ENCODE peak calls at places on chromosomes 1 and 21, in six cellular contexts. K is HFF-Myc, S is sciatic nerve, J is posterior vena cava, B is NCI-H748 treated with DMSO at 0.1 percent for 48 hours, D is neural progenitor cell. F is an unnamed sample.

GRCh38 chr1:2411801-2412394 is 466 bp downstream of the PEX10 start:
- DNase-seq in K (no peak), S (no peak), J (peak; percentile 88), B (no peak), D (no peak), F (peak; percentile 32)

GRCh38 chr1:49163041-49163440 is 386.4 kb upstream of the BEND5 start:
- DNase-seq in K (no peak), S (no peak), J (no peak), B (peak; percentile 27), D (no peak), F (no peak)

GRCh38 chr1:34858901-34859441 is 578 bp downstream of the SMIM12 start:
- DNase-seq in K (no peak), S (peak; percentile 60), J (peak; percentile 89), B (no peak), D (no peak), F (no peak)

GRCh38 chr21:44083631-44084291 is 23.4 kb upstream of the PWP2 start:
- DNase-seq in K (no peak), S (no peak), J (peak; percentile 67), B (no peak), D (no peak), F (no peak)

GRCh38 chr1:61332196-61332753 is 249.9 kb downstream of the NFIA start:
- DNase-seq in K (no peak), S (no peak), J (no peak), B (no peak), D (no peak), F (no peak)

GRCh38 chr1:222792744-222793143 is 22.1 kb upstream of the DISP1 start:
- DNase-seq in K (no peak), S (no peak), J (no peak), B (peak; percentile 18), D (peak; percentile 44), F (no peak)

GRCh38 chr1:61757945-61758344 is 15.7 kb downstream of the PATJ start:
- DNase-seq in K (no peak), S (no peak), J (no peak), B (no peak), D (no peak), F (no peak)

GRCh38 chr1:31575373-31576140 is 758 bp upstream of the TINAGL1 start:
- DNase-seq in K (no peak), S (peak; percentile 58), J (peak; percentile 74), B (no peak), D (peak; percentile 4), F (peak; percentile 36)

GRCh38 chr1:201903135-201903534 is 14.4 kb downstream of the SHISA4 start:
- DNase-seq in K (no peak), S (peak; percentile 71), J (peak; percentile 87), B (no peak), D (no peak), F (no peak)

GRCh38 chr1:176789571-176790090 is 326.7 kb downstream of the PAPPA2 start:
- DNase-seq in K (no peak), S (no peak), J (no peak), B (no peak), D (no peak), F (no peak)

GRCh38 chr1:223443397-223443796 is 50.2 kb downstream of the CCDC185 start:
- DNase-seq in K (no peak), S (no peak), J (no peak), B (no peak), D (no peak), F (no peak)

GRCh38 chr1:233183226-233184020 is 112.1 kb downstream of the PCNX2 start:
- DNase-seq in K (no peak), S (no peak), J (no peak), B (no peak), D (peak; percentile 55), F (no peak)

GRCh38 chr1:87197156-87197555 is 131.5 kb upstream of the LMO4 start:
- DNase-seq in K (no peak), S (no peak), J (no peak), B (no peak), D (no peak), F (no peak)

GRCh38 chr1:19372136-19372514 is 60.0 kb downstream of the SLC66A1 start:
- DNase-seq in K (no peak), S (no peak), J (no peak), B (no peak), D (no peak), F (no peak)

GRCh38 chr1:78690516-78690915 is 40.9 kb downstream of the IFI44 start:
- DNase-seq in K (no peak), S (no peak), J (no peak), B (no peak), D (no peak), F (no peak)

GRCh38 chr1:18390953-18391352 is 89.8 kb upstream of the KLHDC7A start:
- DNase-seq in K (no peak), S (no peak), J (peak; percentile 64), B (no peak), D (no peak), F (no peak)

GRCh38 chr1:246681822-246682221 is 42.4 kb upstream of the SCCPDH start:
- DNase-seq in K (no peak), S (no peak), J (no peak), B (no peak), D (no peak), F (no peak)

GRCh38 chr1:200415693-200416593 is 6.1 kb upstream of the ZNF281 start:
- DNase-seq in K (peak; percentile 88), S (peak; percentile 75), J (peak; percentile 85), B (no peak), D (no peak), F (no peak)

GRCh38 chr1:119611701-119612113 is 36.4 kb downstream of the ZNF697 start:
- DNase-seq in K (no peak), S (peak; percentile 83), J (peak; percentile 85), B (peak; percentile 38), D (peak; percentile 84), F (peak; percentile 99)

GRCh38 chr1:237146247-237146646 is 104.3 kb downstream of the RYR2 start:
- DNase-seq in K (no peak), S (no peak), J (no peak), B (no peak), D (no peak), F (no peak)

GRCh38 chr1:18293291-18293690 is 185.7 kb downstream of the IGSF21 start:
- DNase-seq in K (no peak), S (no peak), J (no peak), B (no peak), D (no peak), F (no peak)

GRCh38 chr1:28160677-28161328 is 15.7 kb downstream of the PTAFR start:
- DNase-seq in K (no peak), S (no peak), J (peak; percentile 77), B (no peak), D (no peak), F (no peak)

GRCh38 chr1:212754715-212755114 is 36.9 kb downstream of the NSL1 start:
- DNase-seq in K (no peak), S (no peak), J (no peak), B (no peak), D (no peak), F (no peak)

GRCh38 chr1:17307946-17308345 is at the start of gene PADI4:
- DNase-seq in K (no peak), S (no peak), J (no peak), B (no peak), D (no peak), F (no peak)

GRCh38 chr1:32684167-32684811 is 18.3 kb downstream of the SYNC start:
- DNase-seq in K (no peak), S (no peak), J (peak; percentile 23), B (no peak), D (no peak), F (no peak)

GRCh38 chr1:177812144-177812543 is 157.7 kb downstream of the SEC16B start:
- DNase-seq in K (no peak), S (no peak), J (no peak), B (no peak), D (no peak), F (no peak)

GRCh38 chr21:29697555-29698193 is 242.1 kb downstream of the GRIK1 start:
- DNase-seq in K (no peak), S (no peak), J (no peak), B (no peak), D (no peak), F (no peak)